ENCODE peak calls at places on chromosome 11, in nine cellular contexts. One of them, this sample, is unnamed.

GRCh38 chr11:125105921-125106320 is 5.5 kb downstream of the TMEM218 start:
- DNase-seq in activated CD8-positive, alpha-beta memory T cell treated with anti-CD3 and anti-CD28 coated beads for 4 hours: no peak
- DNase-seq in lower leg skin: no peak
- DNase-seq in KBM-7: no peak
- DNase-seq in activated gamma-delta T cell treated with anti-CD3 and anti-CD28 coated beads, Interleukin-2, amount 50 U/mL, for 16 hours: no peak
- DNase-seq in A172: no peak
- DNase-seq in stimulated activated CD8-positive, alpha-beta memory T cell treated with anti-CD3 and anti-CD28 coated beads, Interleukin-7, amount 100 ng/mL, for 1 hour: no peak
- DNase-seq in mucosa of descending colon: no peak
- DNase-seq in NCI-H510A: no peak
- DNase-seq in this sample: no peak

GRCh38 chr11:83685730-83686129 is 399.6 kb upstream of the CCDC90B start:
- DNase-seq in lower leg skin: no peak
- DNase-seq in NCI-H510A: no peak
- DNase-seq in activated CD8-positive, alpha-beta memory T cell treated with anti-CD3 and anti-CD28 coated beads for 4 hours: no peak
- DNase-seq in mucosa of descending colon: no peak
- DNase-seq in stimulated activated CD8-positive, alpha-beta memory T cell treated with anti-CD3 and anti-CD28 coated beads, Interleukin-7, amount 100 ng/mL, for 1 hour: no peak
- DNase-seq in A172: no peak
- DNase-seq in KBM-7: no peak
- DNase-seq in activated gamma-delta T cell treated with anti-CD3 and anti-CD28 coated beads, Interleukin-2, amount 50 U/mL, for 16 hours: no peak
- DNase-seq in this sample: no peak

GRCh38 chr11:117378966-117379865 is 51.6 kb downstream of the CEP164 start:
- DNase-seq in KBM-7: no peak
- DNase-seq in lower leg skin: no peak
- DNase-seq in mucosa of descending colon: no peak
- DNase-seq in A172: no peak
- DNase-seq in NCI-H510A: no peak
- DNase-seq in activated gamma-delta T cell treated with anti-CD3 and anti-CD28 coated beads, Interleukin-2, amount 50 U/mL, for 16 hours: no peak
- DNase-seq in stimulated activated CD8-positive, alpha-beta memory T cell treated with anti-CD3 and anti-CD28 coated beads, Interleukin-7, amount 100 ng/mL, for 1 hour: no peak
- DNase-seq in activated CD8-positive, alpha-beta memory T cell treated with anti-CD3 and anti-CD28 coated beads for 4 hours: no peak
- DNase-seq in this sample: no peak

GRCh38 chr11:1844221-1845094 is 5.7 kb downstream of the TNNI2 start:
- DNase-seq in lower leg skin: no peak
- DNase-seq in KBM-7: peak
- DNase-seq in A172: no peak
- DNase-seq in stimulated activated CD8-positive, alpha-beta memory T cell treated with anti-CD3 and anti-CD28 coated beads, Interleukin-7, amount 100 ng/mL, for 1 hour: no peak
- DNase-seq in activated gamma-delta T cell treated with anti-CD3 and anti-CD28 coated beads, Interleukin-2, amount 50 U/mL, for 16 hours: no peak
- DNase-seq in NCI-H510A: no peak
- DNase-seq in activated CD8-positive, alpha-beta memory T cell treated with anti-CD3 and anti-CD28 coated beads for 4 hours: no peak
- DNase-seq in mucosa of descending colon: peak
- DNase-seq in this sample: no peak

GRCh38 chr11:2990617-2991476 is 1.3 kb downstream of the NAP1L4 start:
- DNase-seq in KBM-7: peak
- DNase-seq in A172: peak
- DNase-seq in mucosa of descending colon: no peak
- DNase-seq in activated CD8-positive, alpha-beta memory T cell treated with anti-CD3 and anti-CD28 coated beads for 4 hours: no peak
- DNase-seq in lower leg skin: no peak
- DNase-seq in stimulated activated CD8-positive, alpha-beta memory T cell treated with anti-CD3 and anti-CD28 coated beads, Interleukin-7, amount 100 ng/mL, for 1 hour: no peak
- DNase-seq in activated gamma-delta T cell treated with anti-CD3 and anti-CD28 coated beads, Interleukin-2, amount 50 U/mL, for 16 hours: no peak
- DNase-seq in NCI-H510A: no peak
- DNase-seq in this sample: peak

GRCh38 chr11:70331901-70332300 is 61.4 kb downstream of the PPFIA1 start:
- DNase-seq in A172: no peak
- DNase-seq in activated gamma-delta T cell treated with anti-CD3 and anti-CD28 coated beads, Interleukin-2, amount 50 U/mL, for 16 hours: no peak
- DNase-seq in activated CD8-positive, alpha-beta memory T cell treated with anti-CD3 and anti-CD28 coated beads for 4 hours: no peak
- DNase-seq in stimulated activated CD8-positive, alpha-beta memory T cell treated with anti-CD3 and anti-CD28 coated beads, Interleukin-7, amount 100 ng/mL, for 1 hour: no peak
- DNase-seq in mucosa of descending colon: no peak
- DNase-seq in KBM-7: no peak
- DNase-seq in NCI-H510A: no peak
- DNase-seq in lower leg skin: no peak
- DNase-seq in this sample: no peak

GRCh38 chr11:35276396-35276795 is 137.4 kb downstream of the CD44 start:
- DNase-seq in activated gamma-delta T cell treated with anti-CD3 and anti-CD28 coated beads, Interleukin-2, amount 50 U/mL, for 16 hours: no peak
- DNase-seq in lower leg skin: peak
- DNase-seq in stimulated activated CD8-positive, alpha-beta memory T cell treated with anti-CD3 and anti-CD28 coated beads, Interleukin-7, amount 100 ng/mL, for 1 hour: no peak
- DNase-seq in activated CD8-positive, alpha-beta memory T cell treated with anti-CD3 and anti-CD28 coated beads for 4 hours: no peak
- DNase-seq in A172: no peak
- DNase-seq in mucosa of descending colon: no peak
- DNase-seq in KBM-7: no peak
- DNase-seq in NCI-H510A: no peak
- DNase-seq in this sample: peak

GRCh38 chr11:303359-303758 is 4.0 kb upstream of the IFITM5 start:
- DNase-seq in stimulated activated CD8-positive, alpha-beta memory T cell treated with anti-CD3 and anti-CD28 coated beads, Interleukin-7, amount 100 ng/mL, for 1 hour: no peak
- DNase-seq in KBM-7: no peak
- DNase-seq in NCI-H510A: no peak
- DNase-seq in activated CD8-positive, alpha-beta memory T cell treated with anti-CD3 and anti-CD28 coated beads for 4 hours: no peak
- DNase-seq in mucosa of descending colon: no peak
- DNase-seq in lower leg skin: no peak
- DNase-seq in activated gamma-delta T cell treated with anti-CD3 and anti-CD28 coated beads, Interleukin-2, amount 50 U/mL, for 16 hours: no peak
- DNase-seq in A172: no peak
- DNase-seq in this sample: no peak

GRCh38 chr11:540583-541432 is 3.5 kb downstream of the LRRC56 start:
- DNase-seq in lower leg skin: no peak
- DNase-seq in NCI-H510A: no peak
- DNase-seq in activated CD8-positive, alpha-beta memory T cell treated with anti-CD3 and anti-CD28 coated beads for 4 hours: no peak
- DNase-seq in KBM-7: no peak
- DNase-seq in mucosa of descending colon: peak
- DNase-seq in activated gamma-delta T cell treated with anti-CD3 and anti-CD28 coated beads, Interleukin-2, amount 50 U/mL, for 16 hours: no peak
- DNase-seq in A172: no peak
- DNase-seq in stimulated activated CD8-positive, alpha-beta memory T cell treated with anti-CD3 and anti-CD28 coated beads, Interleukin-7, amount 100 ng/mL, for 1 hour: no peak
- DNase-seq in this sample: no peak

GRCh38 chr11:117900144-117900651 is 23.7 kb upstream of the FXYD6 start:
- DNase-seq in activated CD8-positive, alpha-beta memory T cell treated with anti-CD3 and anti-CD28 coated beads for 4 hours: no peak
- DNase-seq in activated gamma-delta T cell treated with anti-CD3 and anti-CD28 coated beads, Interleukin-2, amount 50 U/mL, for 16 hours: no peak
- DNase-seq in lower leg skin: no peak
- DNase-seq in A172: no peak
- DNase-seq in stimulated activated CD8-positive, alpha-beta memory T cell treated with anti-CD3 and anti-CD28 coated beads, Interleukin-7, amount 100 ng/mL, for 1 hour: no peak
- DNase-seq in NCI-H510A: no peak
- DNase-seq in KBM-7: peak
- DNase-seq in mucosa of descending colon: no peak
- DNase-seq in this sample: no peak

GRCh38 chr11:69863544-69864200 is 44.5 kb upstream of the FGF3 start:
- DNase-seq in A172: no peak
- DNase-seq in activated CD8-positive, alpha-beta memory T cell treated with anti-CD3 and anti-CD28 coated beads for 4 hours: no peak
- DNase-seq in NCI-H510A: no peak
- DNase-seq in lower leg skin: no peak
- DNase-seq in activated gamma-delta T cell treated with anti-CD3 and anti-CD28 coated beads, Interleukin-2, amount 50 U/mL, for 16 hours: no peak
- DNase-seq in stimulated activated CD8-positive, alpha-beta memory T cell treated with anti-CD3 and anti-CD28 coated beads, Interleukin-7, amount 100 ng/mL, for 1 hour: no peak
- DNase-seq in mucosa of descending colon: no peak
- DNase-seq in KBM-7: no peak
- DNase-seq in this sample: no peak

GRCh38 chr11:68296344-68297051 is 15.9 kb upstream of the LRP5 start:
- DNase-seq in activated gamma-delta T cell treated with anti-CD3 and anti-CD28 coated beads, Interleukin-2, amount 50 U/mL, for 16 hours: no peak
- DNase-seq in KBM-7: no peak
- DNase-seq in lower leg skin: no peak
- DNase-seq in mucosa of descending colon: peak
- DNase-seq in A172: no peak
- DNase-seq in NCI-H510A: no peak
- DNase-seq in stimulated activated CD8-positive, alpha-beta memory T cell treated with anti-CD3 and anti-CD28 coated beads, Interleukin-7, amount 100 ng/mL, for 1 hour: no peak
- DNase-seq in activated CD8-positive, alpha-beta memory T cell treated with anti-CD3 and anti-CD28 coated beads for 4 hours: no peak
- DNase-seq in this sample: no peak

GRCh38 chr11:122888162-122888561 is 5.6 kb downstream of the JHY start:
- DNase-seq in activated gamma-delta T cell treated with anti-CD3 and anti-CD28 coated beads, Interleukin-2, amount 50 U/mL, for 16 hours: no peak
- DNase-seq in NCI-H510A: no peak
- DNase-seq in KBM-7: no peak
- DNase-seq in stimulated activated CD8-positive, alpha-beta memory T cell treated with anti-CD3 and anti-CD28 coated beads, Interleukin-7, amount 100 ng/mL, for 1 hour: no peak
- DNase-seq in mucosa of descending colon: no peak
- DNase-seq in activated CD8-positive, alpha-beta memory T cell treated with anti-CD3 and anti-CD28 coated beads for 4 hours: no peak
- DNase-seq in A172: no peak
- DNase-seq in lower leg skin: no peak
- DNase-seq in this sample: no peak

GRCh38 chr11:92391866-92392265 is 167.2 kb downstream of the FAT3 start:
- DNase-seq in stimulated activated CD8-positive, alpha-beta memory T cell treated with anti-CD3 and anti-CD28 coated beads, Interleukin-7, amount 100 ng/mL, for 1 hour: no peak
- DNase-seq in NCI-H510A: no peak
- DNase-seq in lower leg skin: no peak
- DNase-seq in mucosa of descending colon: no peak
- DNase-seq in A172: no peak
- DNase-seq in activated gamma-delta T cell treated with anti-CD3 and anti-CD28 coated beads, Interleukin-2, amount 50 U/mL, for 16 hours: no peak
- DNase-seq in activated CD8-positive, alpha-beta memory T cell treated with anti-CD3 and anti-CD28 coated beads for 4 hours: no peak
- DNase-seq in KBM-7: no peak
- DNase-seq in this sample: no peak

GRCh38 chr11:34644669-34645406 is 23.9 kb downstream of the EHF start:
- DNase-seq in stimulated activated CD8-positive, alpha-beta memory T cell treated with anti-CD3 and anti-CD28 coated beads, Interleukin-7, amount 100 ng/mL, for 1 hour: no peak
- DNase-seq in lower leg skin: no peak
- DNase-seq in KBM-7: no peak
- DNase-seq in A172: peak
- DNase-seq in NCI-H510A: no peak
- DNase-seq in activated gamma-delta T cell treated with anti-CD3 and anti-CD28 coated beads, Interleukin-2, amount 50 U/mL, for 16 hours: no peak
- DNase-seq in activated CD8-positive, alpha-beta memory T cell treated with anti-CD3 and anti-CD28 coated beads for 4 hours: no peak
- DNase-seq in mucosa of descending colon: no peak
- DNase-seq in this sample: no peak

GRCh38 chr11:75198278-75198948 is 42.2 kb upstream of the TPBGL start:
- DNase-seq in mucosa of descending colon: no peak
- DNase-seq in NCI-H510A: peak
- DNase-seq in KBM-7: no peak
- DNase-seq in activated gamma-delta T cell treated with anti-CD3 and anti-CD28 coated beads, Interleukin-2, amount 50 U/mL, for 16 hours: no peak
- DNase-seq in stimulated activated CD8-positive, alpha-beta memory T cell treated with anti-CD3 and anti-CD28 coated beads, Interleukin-7, amount 100 ng/mL, for 1 hour: no peak
- DNase-seq in activated CD8-positive, alpha-beta memory T cell treated with anti-CD3 and anti-CD28 coated beads for 4 hours: no peak
- DNase-seq in A172: no peak
- DNase-seq in lower leg skin: no peak
- DNase-seq in this sample: no peak

GRCh38 chr11:36018967-36019596 is 75.2 kb downstream of the LDLRAD3 start:
- DNase-seq in activated gamma-delta T cell treated with anti-CD3 and anti-CD28 coated beads, Interleukin-2, amount 50 U/mL, for 16 hours: no peak
- DNase-seq in stimulated activated CD8-positive, alpha-beta memory T cell treated with anti-CD3 and anti-CD28 coated beads, Interleukin-7, amount 100 ng/mL, for 1 hour: no peak
- DNase-seq in lower leg skin: no peak
- DNase-seq in activated CD8-positive, alpha-beta memory T cell treated with anti-CD3 and anti-CD28 coated beads for 4 hours: no peak
- DNase-seq in mucosa of descending colon: no peak
- DNase-seq in NCI-H510A: no peak
- DNase-seq in KBM-7: no peak
- DNase-seq in A172: no peak
- DNase-seq in this sample: no peak

GRCh38 chr11:76638267-76639197 is 32.0 kb downstream of the LRRC32 start:
- DNase-seq in lower leg skin: no peak
- DNase-seq in KBM-7: no peak
- DNase-seq in activated CD8-positive, alpha-beta memory T cell treated with anti-CD3 and anti-CD28 coated beads for 4 hours: no peak
- DNase-seq in NCI-H510A: no peak
- DNase-seq in mucosa of descending colon: no peak
- DNase-seq in A172: no peak
- DNase-seq in activated gamma-delta T cell treated with anti-CD3 and anti-CD28 coated beads, Interleukin-2, amount 50 U/mL, for 16 hours: no peak
- DNase-seq in stimulated activated CD8-positive, alpha-beta memory T cell treated with anti-CD3 and anti-CD28 coated beads, Interleukin-7, amount 100 ng/mL, for 1 hour: no peak
- DNase-seq in this sample: no peak

GRCh38 chr11:3675971-3676370 is 4.8 kb upstream of the CHRNA10 start:
- DNase-seq in lower leg skin: no peak
- DNase-seq in KBM-7: no peak
- DNase-seq in mucosa of descending colon: no peak
- DNase-seq in A172: peak
- DNase-seq in stimulated activated CD8-positive, alpha-beta memory T cell treated with anti-CD3 and anti-CD28 coated beads, Interleukin-7, amount 100 ng/mL, for 1 hour: no peak
- DNase-seq in activated CD8-positive, alpha-beta memory T cell treated with anti-CD3 and anti-CD28 coated beads for 4 hours: no peak
- DNase-seq in NCI-H510A: no peak
- DNase-seq in activated gamma-delta T cell treated with anti-CD3 and anti-CD28 coated beads, Interleukin-2, amount 50 U/mL, for 16 hours: no peak
- DNase-seq in this sample: no peak

GRCh38 chr11:115739121-115739520 is 234.9 kb upstream of the CADM1 start:
- DNase-seq in activated gamma-delta T cell treated with anti-CD3 and anti-CD28 coated beads, Interleukin-2, amount 50 U/mL, for 16 hours: no peak
- DNase-seq in NCI-H510A: no peak
- DNase-seq in mucosa of descending colon: no peak
- DNase-seq in stimulated activated CD8-positive, alpha-beta memory T cell treated with anti-CD3 and anti-CD28 coated beads, Interleukin-7, amount 100 ng/mL, for 1 hour: no peak
- DNase-seq in activated CD8-positive, alpha-beta memory T cell treated with anti-CD3 and anti-CD28 coated beads for 4 hours: no peak
- DNase-seq in A172: no peak
- DNase-seq in lower leg skin: no peak
- DNase-seq in KBM-7: no peak
- DNase-seq in this sample: no peak

GRCh38 chr11:101444164-101444563 is 139.6 kb downstream of the TRPC6 start:
- DNase-seq in NCI-H510A: no peak
- DNase-seq in activated gamma-delta T cell treated with anti-CD3 and anti-CD28 coated beads, Interleukin-2, amount 50 U/mL, for 16 hours: no peak
- DNase-seq in stimulated activated CD8-positive, alpha-beta memory T cell treated with anti-CD3 and anti-CD28 coated beads, Interleukin-7, amount 100 ng/mL, for 1 hour: no peak
- DNase-seq in KBM-7: no peak
- DNase-seq in activated CD8-positive, alpha-beta memory T cell treated with anti-CD3 and anti-CD28 coated beads for 4 hours: no peak
- DNase-seq in lower leg skin: no peak
- DNase-seq in mucosa of descending colon: no peak
- DNase-seq in A172: no peak
- DNase-seq in this sample: no peak

GRCh38 chr11:126403039-126403438 is 47.6 kb downstream of the ST3GAL4 start:
- DNase-seq in lower leg skin: no peak
- DNase-seq in NCI-H510A: no peak
- DNase-seq in KBM-7: no peak
- DNase-seq in A172: peak
- DNase-seq in stimulated activated CD8-positive, alpha-beta memory T cell treated with anti-CD3 and anti-CD28 coated beads, Interleukin-7, amount 100 ng/mL, for 1 hour: no peak
- DNase-seq in activated gamma-delta T cell treated with anti-CD3 and anti-CD28 coated beads, Interleukin-2, amount 50 U/mL, for 16 hours: no peak
- DNase-seq in activated CD8-positive, alpha-beta memory T cell treated with anti-CD3 and anti-CD28 coated beads for 4 hours: no peak
- DNase-seq in mucosa of descending colon: peak
- DNase-seq in this sample: peak

GRCh38 chr11:58024601-58025091 is 965 bp downstream of the OR9Q1 start:
- DNase-seq in mucosa of descending colon: peak
- DNase-seq in A172: peak
- DNase-seq in lower leg skin: peak
- DNase-seq in activated CD8-positive, alpha-beta memory T cell treated with anti-CD3 and anti-CD28 coated beads for 4 hours: no peak
- DNase-seq in KBM-7: no peak
- DNase-seq in stimulated activated CD8-positive, alpha-beta memory T cell treated with anti-CD3 and anti-CD28 coated beads, Interleukin-7, amount 100 ng/mL, for 1 hour: no peak
- DNase-seq in activated gamma-delta T cell treated with anti-CD3 and anti-CD28 coated beads, Interleukin-2, amount 50 U/mL, for 16 hours: no peak
- DNase-seq in NCI-H510A: no peak
- DNase-seq in this sample: no peak

This sample was measured in SW480.